ENCODE peak calls at places on chromosomes 1 and 21, in nine cellular contexts. One of them, this sample, is unnamed.

GRCh38 chr1:210296682-210297081 is 32.0 kb upstream of the HHAT start:
- DNase-seq in adipocyte: no peak
- DNase-seq in suprapubic skin: no peak
- DNase-seq in esophagus squamous epithelium: no peak
- DNase-seq in K562: no peak
- DNase-seq in fibroblast of lung: no peak
- DNase-seq in ovary: no peak
- DNase-seq in CD8-positive, alpha-beta memory T cell: no peak
- DNase-seq in cardiac muscle cell: no peak
- DNase-seq in this sample: no peak

GRCh38 chr1:61569212-61569621 is 155.7 kb downstream of the TM2D1 start:
- DNase-seq in adipocyte: no peak
- DNase-seq in suprapubic skin: no peak
- DNase-seq in esophagus squamous epithelium: no peak
- DNase-seq in K562: no peak
- DNase-seq in fibroblast of lung: no peak
- DNase-seq in ovary: no peak
- DNase-seq in CD8-positive, alpha-beta memory T cell: no peak
- DNase-seq in cardiac muscle cell: no peak
- DNase-seq in this sample: no peak

GRCh38 chr1:221961532-221962292 is 219.8 kb upstream of the DUSP10 start:
- DNase-seq in adipocyte: peak; percentile 53
- DNase-seq in suprapubic skin: no peak
- DNase-seq in esophagus squamous epithelium: no peak
- DNase-seq in K562: peak; percentile 35
- DNase-seq in fibroblast of lung: peak; percentile 83
- DNase-seq in ovary: no peak
- DNase-seq in CD8-positive, alpha-beta memory T cell: peak; percentile 59
- DNase-seq in cardiac muscle cell: no peak
- DNase-seq in this sample: no peak

GRCh38 chr21:36437745-36438128 is 42.2 kb downstream of the CLDN14 start:
- DNase-seq in adipocyte: peak; percentile 45
- DNase-seq in suprapubic skin: no peak
- DNase-seq in esophagus squamous epithelium: no peak
- DNase-seq in K562: peak; percentile 43
- DNase-seq in fibroblast of lung: peak; percentile 99
- DNase-seq in ovary: peak; percentile 62
- DNase-seq in CD8-positive, alpha-beta memory T cell: no peak
- DNase-seq in cardiac muscle cell: no peak
- DNase-seq in this sample: no peak

GRCh38 chr1:11499825-11500331 is 20.9 kb downstream of the DISP3 start:
- DNase-seq in adipocyte: no peak
- DNase-seq in suprapubic skin: no peak
- DNase-seq in esophagus squamous epithelium: no peak
- DNase-seq in K562: no peak
- DNase-seq in fibroblast of lung: no peak
- DNase-seq in ovary: no peak
- DNase-seq in CD8-positive, alpha-beta memory T cell: no peak
- DNase-seq in cardiac muscle cell: no peak
- DNase-seq in this sample: peak; percentile 5

GRCh38 chr1:10646347-10646861 is 150.0 kb downstream of the CASZ1 start:
- DNase-seq in adipocyte: peak; percentile 27
- DNase-seq in suprapubic skin: no peak
- DNase-seq in esophagus squamous epithelium: no peak
- DNase-seq in K562: peak; percentile 71
- DNase-seq in fibroblast of lung: peak; percentile 60
- DNase-seq in ovary: no peak
- DNase-seq in CD8-positive, alpha-beta memory T cell: no peak
- DNase-seq in cardiac muscle cell: no peak
- DNase-seq in this sample: peak; percentile 47

GRCh38 chr1:92934395-92935378 is 26.6 kb downstream of the DIPK1A start:
- DNase-seq in adipocyte: peak; percentile 87
- DNase-seq in suprapubic skin: no peak
- DNase-seq in esophagus squamous epithelium: no peak
- DNase-seq in K562: no peak
- DNase-seq in fibroblast of lung: peak; percentile 98
- DNase-seq in ovary: no peak
- DNase-seq in CD8-positive, alpha-beta memory T cell: no peak
- DNase-seq in cardiac muscle cell: no peak
- DNase-seq in this sample: peak; percentile 70

GRCh38 chr1:226827458-226827857 is 43.0 kb upstream of the PSEN2 start:
- DNase-seq in adipocyte: no peak
- DNase-seq in suprapubic skin: peak; percentile 87
- DNase-seq in esophagus squamous epithelium: no peak
- DNase-seq in K562: peak; percentile 45
- DNase-seq in fibroblast of lung: no peak
- DNase-seq in ovary: peak; percentile 71
- DNase-seq in CD8-positive, alpha-beta memory T cell: no peak
- DNase-seq in cardiac muscle cell: peak; percentile 7
- DNase-seq in this sample: no peak

GRCh38 chr1:167750641-167751040 is 28.9 kb downstream of the MPZL1 start:
- DNase-seq in adipocyte: no peak
- DNase-seq in suprapubic skin: no peak
- DNase-seq in esophagus squamous epithelium: no peak
- DNase-seq in K562: no peak
- DNase-seq in fibroblast of lung: no peak
- DNase-seq in ovary: no peak
- DNase-seq in CD8-positive, alpha-beta memory T cell: no peak
- DNase-seq in cardiac muscle cell: no peak
- DNase-seq in this sample: no peak

GRCh38 chr1:167749741-167750140 is 28.0 kb downstream of the MPZL1 start:
- DNase-seq in adipocyte: peak; percentile 13
- DNase-seq in suprapubic skin: no peak
- DNase-seq in esophagus squamous epithelium: no peak
- DNase-seq in K562: no peak
- DNase-seq in fibroblast of lung: no peak
- DNase-seq in ovary: no peak
- DNase-seq in CD8-positive, alpha-beta memory T cell: no peak
- DNase-seq in cardiac muscle cell: peak; percentile 13
- DNase-seq in this sample: no peak

GRCh38 chr1:167755568-167756145 is 33.9 kb downstream of the MPZL1 start:
- DNase-seq in adipocyte: no peak
- DNase-seq in suprapubic skin: no peak
- DNase-seq in esophagus squamous epithelium: no peak
- DNase-seq in K562: no peak
- DNase-seq in fibroblast of lung: no peak
- DNase-seq in ovary: no peak
- DNase-seq in CD8-positive, alpha-beta memory T cell: no peak
- DNase-seq in cardiac muscle cell: peak; percentile 14
- DNase-seq in this sample: no peak

GRCh38 chr1:167748901-167749300 is 27.1 kb downstream of the MPZL1 start:
- DNase-seq in adipocyte: peak; percentile 39
- DNase-seq in suprapubic skin: no peak
- DNase-seq in esophagus squamous epithelium: no peak
- DNase-seq in K562: no peak
- DNase-seq in fibroblast of lung: peak; percentile 74
- DNase-seq in ovary: no peak
- DNase-seq in CD8-positive, alpha-beta memory T cell: no peak
- DNase-seq in cardiac muscle cell: no peak
- DNase-seq in this sample: no peak

DNA sequence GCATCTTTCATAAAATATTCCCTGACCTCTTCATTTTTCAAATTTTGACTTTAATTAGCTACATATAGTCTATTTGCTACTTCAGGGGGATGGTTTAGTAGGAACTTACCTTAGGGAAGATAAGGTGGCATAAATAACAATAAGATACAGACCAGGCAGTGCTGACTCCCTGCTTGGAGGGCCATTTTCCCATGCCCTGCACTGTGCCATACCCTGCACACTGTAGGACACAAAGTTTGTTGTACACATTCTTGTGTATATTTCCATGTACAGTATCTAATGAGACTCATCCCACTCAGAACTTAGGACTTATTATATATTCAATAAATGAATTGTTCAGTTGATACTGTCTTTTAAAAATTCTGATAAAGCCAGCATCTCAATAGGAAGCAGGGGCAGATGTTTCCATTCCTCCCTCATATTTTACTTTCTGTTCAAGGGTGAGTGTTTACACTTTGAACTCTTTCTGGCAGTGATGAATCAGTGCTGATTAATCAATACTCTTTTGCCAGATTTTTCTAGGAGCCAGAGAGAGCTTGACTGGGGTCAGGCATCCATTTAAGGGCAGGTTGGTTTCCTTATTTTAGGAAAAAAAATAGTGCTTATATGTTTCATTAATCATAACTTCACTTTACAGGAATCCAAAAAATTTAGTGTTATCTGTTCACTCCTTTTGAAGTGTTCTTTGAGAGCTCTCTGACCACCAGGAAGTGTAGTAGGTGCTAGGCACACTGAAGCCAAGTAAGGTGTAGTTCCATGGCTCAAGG is 30.6 kb downstream of the MPZL1 start:
- DNase-seq in adipocyte: no peak
- DNase-seq in suprapubic skin: no peak
- DNase-seq in esophagus squamous epithelium: no peak
- DNase-seq in K562: no peak
- DNase-seq in fibroblast of lung: peak; percentile 64
- DNase-seq in ovary: no peak
- DNase-seq in CD8-positive, alpha-beta memory T cell: no peak
- DNase-seq in cardiac muscle cell: no peak
- DNase-seq in this sample: no peak
- H3K4me3 ChIP-seq in adipocyte: peak overlapping the region; percentile 50
- H3K4me3 ChIP-seq in suprapubic skin: no peak overlapping the region
- H3K4me3 ChIP-seq in esophagus squamous epithelium: no peak overlapping the region
- H3K4me3 ChIP-seq in K562: no peak overlapping the region
- H3K4me3 ChIP-seq in fibroblast of lung: peak overlapping the region; percentile 4
- H3K4me3 ChIP-seq in ovary: no peak overlapping the region
- H3K4me3 ChIP-seq in CD8-positive, alpha-beta memory T cell: no peak overlapping the region
- H3K4me3 ChIP-seq in cardiac muscle cell: no peak overlapping the region
- H3K4me3 ChIP-seq in this sample: no peak overlapping the region

GRCh38 chr1:8430476-8430875 is 112.6 kb downstream of the SLC45A1 start:
- DNase-seq in adipocyte: no peak
- DNase-seq in suprapubic skin: no peak
- DNase-seq in esophagus squamous epithelium: no peak
- DNase-seq in K562: no peak
- DNase-seq in fibroblast of lung: no peak
- DNase-seq in ovary: no peak
- DNase-seq in CD8-positive, alpha-beta memory T cell: no peak
- DNase-seq in cardiac muscle cell: no peak
- DNase-seq in this sample: no peak

GRCh38 chr1:8434104-8434503 is 116.2 kb downstream of the SLC45A1 start:
- DNase-seq in adipocyte: no peak
- DNase-seq in suprapubic skin: no peak
- DNase-seq in esophagus squamous epithelium: no peak
- DNase-seq in K562: no peak
- DNase-seq in fibroblast of lung: no peak
- DNase-seq in ovary: no peak
- DNase-seq in CD8-positive, alpha-beta memory T cell: no peak
- DNase-seq in cardiac muscle cell: no peak
- DNase-seq in this sample: no peak

GRCh38 chr1:8429549-8430105 is 111.7 kb downstream of the SLC45A1 start:
- DNase-seq in adipocyte: no peak
- DNase-seq in suprapubic skin: no peak
- DNase-seq in esophagus squamous epithelium: no peak
- DNase-seq in K562: no peak
- DNase-seq in fibroblast of lung: no peak
- DNase-seq in ovary: no peak
- DNase-seq in CD8-positive, alpha-beta memory T cell: no peak
- DNase-seq in cardiac muscle cell: no peak
- DNase-seq in this sample: no peak

GRCh38 chr1:8431028-8431427 is 113.1 kb downstream of the SLC45A1 start:
- DNase-seq in adipocyte: no peak
- DNase-seq in suprapubic skin: no peak
- DNase-seq in esophagus squamous epithelium: no peak
- DNase-seq in K562: no peak
- DNase-seq in fibroblast of lung: no peak
- DNase-seq in ovary: no peak
- DNase-seq in CD8-positive, alpha-beta memory T cell: peak; percentile 54
- DNase-seq in cardiac muscle cell: no peak
- DNase-seq in this sample: no peak

GRCh38 chr1:8431779-8432178 is 113.9 kb downstream of the SLC45A1 start:
- DNase-seq in adipocyte: no peak
- DNase-seq in suprapubic skin: no peak
- DNase-seq in esophagus squamous epithelium: no peak
- DNase-seq in K562: no peak
- DNase-seq in fibroblast of lung: no peak
- DNase-seq in ovary: no peak
- DNase-seq in CD8-positive, alpha-beta memory T cell: no peak
- DNase-seq in cardiac muscle cell: no peak
- DNase-seq in this sample: no peak
- H3K4me1 ChIP-seq in adipocyte: no peaks in the 10 kb centered on the region
- H3K4me1 ChIP-seq in suprapubic skin: peaks cover 8% of the 10 kb centered on the region
- H3K4me1 ChIP-seq in esophagus squamous epithelium: no peaks in the 10 kb centered on the region
- H3K4me1 ChIP-seq in K562: peaks cover 3% of the 10 kb centered on the region
- H3K4me1 ChIP-seq in fibroblast of lung: no peaks in the 10 kb centered on the region
- H3K4me1 ChIP-seq in ovary: no peaks in the 10 kb centered on the region
- H3K4me1 ChIP-seq in CD8-positive, alpha-beta memory T cell: peaks cover 50% of the 10 kb centered on the region
- H3K4me1 ChIP-seq in cardiac muscle cell: peaks cover 16% of the 10 kb centered on the region
- H3K4me1 ChIP-seq in this sample: peaks cover 1% of the 10 kb centered on the region

GRCh38 chr21:33026299-33026858 is 644 bp downstream of the OLIG2 start:
- DNase-seq in adipocyte: no peak
- DNase-seq in suprapubic skin: no peak
- DNase-seq in esophagus squamous epithelium: no peak
- DNase-seq in K562: no peak
- DNase-seq in fibroblast of lung: no peak
- DNase-seq in ovary: no peak
- DNase-seq in CD8-positive, alpha-beta memory T cell: no peak
- DNase-seq in cardiac muscle cell: no peak
- DNase-seq in this sample: no peak

GRCh38 chr21:33028271-33028670 is 2.5 kb downstream of the OLIG2 start:
- DNase-seq in adipocyte: no peak
- DNase-seq in suprapubic skin: no peak
- DNase-seq in esophagus squamous epithelium: no peak
- DNase-seq in K562: no peak
- DNase-seq in fibroblast of lung: no peak
- DNase-seq in ovary: no peak
- DNase-seq in CD8-positive, alpha-beta memory T cell: no peak
- DNase-seq in cardiac muscle cell: no peak
- DNase-seq in this sample: no peak

GRCh38 chr21:33028759-33029511 is 3.2 kb downstream of the OLIG2 start:
- DNase-seq in adipocyte: peak; percentile 16
- DNase-seq in suprapubic skin: no peak
- DNase-seq in esophagus squamous epithelium: no peak
- DNase-seq in K562: no peak
- DNase-seq in fibroblast of lung: no peak
- DNase-seq in ovary: no peak
- DNase-seq in CD8-positive, alpha-beta memory T cell: no peak
- DNase-seq in cardiac muscle cell: no peak
- DNase-seq in this sample: no peak

GRCh38 chr21:33026878-33027400 is 1.2 kb downstream of the OLIG2 start:
- DNase-seq in adipocyte: no peak
- DNase-seq in suprapubic skin: no peak
- DNase-seq in esophagus squamous epithelium: no peak
- DNase-seq in K562: no peak
- DNase-seq in fibroblast of lung: peak; percentile 25
- DNase-seq in ovary: no peak
- DNase-seq in CD8-positive, alpha-beta memory T cell: no peak
- DNase-seq in cardiac muscle cell: no peak
- DNase-seq in this sample: no peak

DNA sequence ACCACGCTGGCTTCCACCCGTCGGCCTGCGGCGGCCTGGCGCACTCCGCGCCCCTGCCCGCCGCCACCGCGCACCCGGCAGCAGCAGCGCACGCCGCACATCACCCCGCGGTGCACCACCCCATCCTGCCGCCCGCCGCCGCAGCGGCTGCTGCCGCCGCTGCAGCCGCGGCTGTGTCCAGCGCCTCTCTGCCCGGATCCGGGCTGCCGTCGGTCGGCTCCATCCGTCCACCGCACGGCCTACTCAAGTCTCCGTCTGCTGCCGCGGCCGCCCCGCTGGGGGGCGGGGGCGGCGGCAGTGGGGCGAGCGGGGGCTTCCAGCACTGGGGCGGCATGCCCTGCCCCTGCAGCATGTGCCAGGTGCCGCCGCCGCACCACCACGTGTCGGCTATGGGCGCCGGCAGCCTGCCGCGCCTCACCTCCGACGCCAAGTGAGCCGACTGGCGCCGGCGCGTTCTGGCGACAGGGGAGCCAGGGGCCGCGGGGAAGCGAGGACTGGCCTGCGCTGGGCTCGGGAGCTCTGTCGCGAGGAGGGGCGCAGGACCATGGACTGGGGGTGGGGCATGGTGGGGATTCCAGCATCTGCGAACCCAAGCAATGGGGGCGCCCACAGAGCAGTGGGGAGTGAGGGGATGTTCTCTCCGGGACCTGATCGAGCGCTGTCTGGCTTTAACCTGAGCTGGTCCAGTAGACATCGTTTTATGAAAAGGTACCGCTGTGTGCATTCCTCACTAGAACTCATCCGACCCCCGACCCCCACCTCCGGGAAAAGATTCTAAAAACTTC is 1.9 kb downstream of the OLIG2 start:
- DNase-seq in adipocyte: no peak
- DNase-seq in suprapubic skin: no peak
- DNase-seq in esophagus squamous epithelium: no peak
- DNase-seq in K562: no peak
- DNase-seq in fibroblast of lung: no peak
- DNase-seq in ovary: no peak
- DNase-seq in CD8-positive, alpha-beta memory T cell: no peak
- DNase-seq in cardiac muscle cell: no peak
- DNase-seq in this sample: no peak
- H3K27me3 ChIP-seq in adipocyte: peaks cover 88% of the 10 kb centered on the region
- H3K27me3 ChIP-seq in suprapubic skin: peaks cover 100% of the 10 kb centered on the region
- H3K27me3 ChIP-seq in esophagus squamous epithelium: peaks cover 67% of the 10 kb centered on the region
- H3K27me3 ChIP-seq in K562: peaks cover 67% of the 10 kb centered on the region
- H3K27me3 ChIP-seq in fibroblast of lung: peaks cover 91% of the 10 kb centered on the region
- H3K27me3 ChIP-seq in ovary: peaks cover 4% of the 10 kb centered on the region
- H3K27me3 ChIP-seq in CD8-positive, alpha-beta memory T cell: peaks cover 75% of the 10 kb centered on the region
- H3K27me3 ChIP-seq in cardiac muscle cell: peaks cover 100% of the 10 kb centered on the region
- H3K27me3 ChIP-seq in this sample: no peaks in the 10 kb centered on the region

GRCh38 chr1:243686149-243686548 is 163.9 kb downstream of the AKT3 start:
- DNase-seq in adipocyte: peak; percentile 5
- DNase-seq in suprapubic skin: no peak
- DNase-seq in esophagus squamous epithelium: no peak
- DNase-seq in K562: no peak
- DNase-seq in fibroblast of lung: peak; percentile 3
- DNase-seq in ovary: no peak
- DNase-seq in CD8-positive, alpha-beta memory T cell: no peak
- DNase-seq in cardiac muscle cell: no peak
- DNase-seq in this sample: no peak

GRCh38 chr1:243680861-243681260 is 169.2 kb downstream of the AKT3 start:
- DNase-seq in adipocyte: no peak
- DNase-seq in suprapubic skin: no peak
- DNase-seq in esophagus squamous epithelium: no peak
- DNase-seq in K562: no peak
- DNase-seq in fibroblast of lung: peak; percentile 17
- DNase-seq in ovary: no peak
- DNase-seq in CD8-positive, alpha-beta memory T cell: no peak
- DNase-seq in cardiac muscle cell: no peak
- DNase-seq in this sample: no peak
- H3K4me3 ChIP-seq in adipocyte: no peak overlapping the region
- H3K4me3 ChIP-seq in suprapubic skin: no peak overlapping the region
- H3K4me3 ChIP-seq in esophagus squamous epithelium: no peak overlapping the region
- H3K4me3 ChIP-seq in K562: no peak overlapping the region
- H3K4me3 ChIP-seq in fibroblast of lung: no peak overlapping the region
- H3K4me3 ChIP-seq in ovary: no peak overlapping the region
- H3K4me3 ChIP-seq in CD8-positive, alpha-beta memory T cell: no peak overlapping the region
- H3K4me3 ChIP-seq in cardiac muscle cell: no peak overlapping the region
- H3K4me3 ChIP-seq in this sample: no peak overlapping the region